ENCODE peak calls at places on chromosomes 6 and 20, in six cellular contexts. J is fibroblast of lung, O is heart right ventricle, Q is thyroid gland, T is cardiac fibroblast, X is tibial nerve. F is an unnamed sample.

GRCh38 chr6:118468682-118469465 is 79.2 kb upstream of the PLN start:
- DNase-seq in T (peak; percentile 59), O (no peak), X (no peak), Q (no peak), J (peak; percentile 42), F (no peak)

GRCh38 chr6:16206595-16207037 is 31.8 kb upstream of the GMPR start:
- DNase-seq in X (peak; percentile 30), T (peak; percentile 88), Q (peak; percentile 66), O (peak; percentile 75), J (peak; percentile 81), F (peak; percentile 56)

GRCh38 chr20:45392733-45393132 is 14.6 kb upstream of the TP53TG5 start:
- DNase-seq in J (no peak), Q (no peak), X (no peak), T (no peak), O (no peak), F (no peak)

GRCh38 chr20:14223806-14224205 is 113.6 kb downstream of the FLRT3 start:
- DNase-seq in O (no peak), J (no peak), X (no peak), T (no peak), Q (no peak), F (no peak)

GRCh38 chr20:33790571-33790970 is 20.6 kb upstream of the CHMP4B start:
- DNase-seq in O (no peak), Q (no peak), T (no peak), X (no peak), J (no peak), F (no peak)

GRCh38 chr20:44023515-44024371 is 109.1 kb downstream of the TOX2 start:
- DNase-seq in O (no peak), T (no peak), J (no peak), Q (no peak), X (no peak), F (no peak)

GRCh38 chr6:42960243-42961019 is at the start of gene GNMT:
- DNase-seq in X (no peak), Q (peak; percentile 91), J (no peak), O (peak; percentile 26), T (no peak), F (peak; percentile 42)

GRCh38 chr20:24871429-24872213 is 77.4 kb upstream of the CST7 start:
- DNase-seq in X (no peak), T (no peak), O (no peak), J (no peak), Q (no peak), F (no peak)

GRCh38 chr6:132132420-132132819 is 181.2 kb upstream of the CCN2 start:
- DNase-seq in O (no peak), X (no peak), Q (peak; percentile 17), T (peak; percentile 69), J (peak; percentile 54), F (no peak)

GRCh38 chr6:25895773-25896172 is 21.7 kb upstream of the SLC17A3 start:
- DNase-seq in T (no peak), X (no peak), O (no peak), J (no peak), Q (no peak), F (no peak)

GRCh38 chr6:14758421-14759043 is 487.3 kb upstream of the JARID2 start:
- DNase-seq in J (no peak), T (peak; percentile 20), Q (no peak), O (no peak), X (no peak), F (peak; percentile 34)

GRCh38 chr6:73314577-73315492 is 39.2 kb downstream of the DPPA5 start:
- DNase-seq in Q (no peak), T (no peak), J (no peak), O (no peak), X (no peak), F (no peak)

GRCh38 chr6:121382467-121383121 is 48.3 kb upstream of the TBC1D32 start:
- DNase-seq in T (no peak), J (peak; percentile 5), X (no peak), O (no peak), Q (no peak), F (no peak)

GRCh38 chr20:17662333-17663039 is 19.6 kb downstream of the RRBP1 start:
- DNase-seq in Q (no peak), O (peak; percentile 52), X (no peak), T (peak; percentile 98), J (peak; percentile 46), F (peak; percentile 53)

GRCh38 chr6:93468291-93468690 is 48.9 kb upstream of the EPHA7 start:
- DNase-seq in J (peak; percentile 69), X (no peak), T (peak; percentile 42), O (no peak), Q (no peak), F (no peak)

GRCh38 chr20:1362484-1362883 is 30.4 kb downstream of the FKBP1A start:
- DNase-seq in X (no peak), O (no peak), T (no peak), J (no peak), Q (no peak), F (peak; percentile 27)

GRCh38 chr20:41009960-41010359 is 18.7 kb upstream of the TOP1 start:
- DNase-seq in Q (no peak), X (no peak), J (no peak), T (peak; percentile 44), O (no peak), F (no peak)

GRCh38 chr20:17854307-17854903 is 114.2 kb downstream of the SNX5 start:
- DNase-seq in Q (peak; percentile 70), X (no peak), O (peak; percentile 77), T (peak; percentile 55), J (peak; percentile 47), F (no peak)

GRCh38 chr6:137353842-137354397 is 134.7 kb upstream of the IFNGR1 start:
- DNase-seq in X (no peak), O (no peak), Q (no peak), T (no peak), J (no peak), F (no peak)

DNA sequence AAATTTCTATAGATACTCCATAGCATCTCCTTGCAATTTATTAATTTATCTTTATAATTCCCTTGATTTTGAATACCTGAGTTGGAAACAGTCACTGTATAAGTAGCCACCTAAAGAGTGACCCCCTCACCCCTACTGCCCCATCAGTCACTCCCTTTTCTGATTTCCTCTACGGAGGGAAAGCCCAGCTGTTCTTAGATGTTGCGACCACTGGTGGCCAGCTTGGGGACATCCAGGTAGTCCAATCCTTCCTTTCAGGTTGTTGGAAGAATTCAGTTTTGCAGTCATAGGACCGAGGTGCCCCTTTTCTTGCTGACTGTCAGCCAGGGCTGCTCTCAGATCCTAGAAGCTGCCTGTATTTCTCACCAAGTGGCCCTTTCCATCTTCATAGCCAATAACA is 87.8 kb downstream of the BMP6 start:
- DNase-seq in X (no peak), Q (no peak), J (no peak), O (no peak), T (no peak), F (no peak)
- TF ChIP-seq CTCF in X (no peak), Q (no peak), J (no peak), O (no peak), T (no peak), F (no peak)

GRCh38 chr6:53408826-53409225 is 60.1 kb upstream of the ELOVL5 start:
- DNase-seq in J (no peak), T (no peak), Q (no peak), O (no peak), X (no peak), F (no peak)

GRCh38 chr6:53411451-53411850 is 62.7 kb upstream of the ELOVL5 start:
- DNase-seq in J (no peak), Q (no peak), X (no peak), T (peak; percentile 30), O (no peak), F (no peak)

GRCh38 chr6:53412316-53412715 is 63.6 kb upstream of the ELOVL5 start:
- DNase-seq in X (no peak), Q (no peak), T (no peak), O (no peak), J (no peak), F (no peak)

GRCh38 chr6:53412751-53413150 is 64.0 kb upstream of the ELOVL5 start:
- DNase-seq in J (peak; percentile 49), O (no peak), Q (no peak), T (no peak), X (no peak), F (no peak)

GRCh38 chr6:53410508-53411258 is 61.9 kb upstream of the ELOVL5 start:
- DNase-seq in T (peak; percentile 65), Q (peak; percentile 61), O (peak; percentile 34), J (peak; percentile 54), X (no peak), F (peak; percentile 70)
- TF ChIP-seq CTCF in T (peak; percentile 81), Q (peak; percentile 79), O (peak; percentile 75), J (peak; percentile 66), X (peak; percentile 59), F (peak; percentile 71)

GRCh38 chr6:144289006-144289405 is 3.9 kb downstream of the UTRN start:
- DNase-seq in O (no peak), X (no peak), Q (no peak), T (no peak), J (no peak), F (no peak)

GRCh38 chr6:144285548-144285797 is 338 bp downstream of the UTRN start:
- DNase-seq in Q (no peak), J (no peak), T (no peak), O (no peak), X (no peak), F (peak; percentile 37)

GRCh38 chr6:144284753-144285547 is at the start of gene UTRN:
- DNase-seq in J (peak; percentile 85), X (peak; percentile 45), T (peak; percentile 86), O (peak; percentile 84), Q (peak; percentile 88), F (peak; percentile 56)

GRCh38 chr6:144285798-144286502 is 815 bp downstream of the UTRN start:
- DNase-seq in T (peak; percentile 49), O (peak; percentile 74), Q (peak; percentile 89), X (peak; percentile 57), J (peak; percentile 59), F (peak; percentile 42)

GRCh38 chr6:144286503-144287393 is 1.6 kb downstream of the UTRN start:
- DNase-seq in Q (peak; percentile 78), J (peak; percentile 84), X (peak; percentile 16), T (peak; percentile 92), O (peak; percentile 73), F (peak; percentile 42)
- TF ChIP-seq CTCF in Q (peak; percentile 3), J (no peak), X (no peak), T (no peak), O (no peak), F (no peak)

GRCh38 chr20:50506270-50506579 is 4.0 kb upstream of the PTPN1 start:
- DNase-seq in O (no peak), Q (peak; percentile 17), T (no peak), X (no peak), J (no peak), F (no peak)
- TF ChIP-seq CTCF in O (no peak), Q (peak; percentile 5), T (peak; percentile 12), X (no peak), J (no peak), F (no peak)

GRCh38 chr20:57022306-57022705 is 244.1 kb downstream of the BMP7 start:
- DNase-seq in T (no peak), O (no peak), X (no peak), Q (no peak), J (no peak), F (no peak)
- TF ChIP-seq CTCF in T (no peak), O (no peak), X (no peak), Q (no peak), J (no peak), F (no peak)

DNA sequence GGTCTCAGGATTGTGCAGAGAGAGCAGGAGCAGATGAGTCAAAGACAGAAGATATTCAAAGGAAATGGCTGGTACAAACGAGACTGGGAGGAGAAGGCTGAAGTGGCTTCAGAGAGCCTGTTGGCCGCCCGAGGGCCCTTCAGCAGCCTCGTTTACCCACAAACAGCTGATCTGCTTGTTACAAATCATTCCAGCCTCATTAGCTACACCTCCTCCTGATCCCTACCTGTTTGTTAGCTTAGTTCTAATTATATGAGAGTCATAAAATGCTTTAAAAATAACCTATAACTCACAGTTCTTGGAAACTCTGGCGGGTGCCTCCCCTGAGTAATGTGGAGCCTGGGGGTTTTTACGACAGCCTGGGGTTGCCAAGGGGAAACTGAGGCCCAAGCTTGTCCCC is 12.6 kb downstream of the GLP1R start:
- DNase-seq in T (no peak), O (no peak), Q (no peak), J (no peak), X (no peak), F (no peak)
- TF ChIP-seq CTCF in T (no peak), O (no peak), Q (no peak), J (no peak), X (no peak), F (no peak)

F was measured in activated CD8-positive, alpha-beta T cell treated with anti-CD3 and anti-CD28 coated beads for 36 hours.